ENCODE peak calls at places on chromosome 15, in five cellular contexts. A, O, F, R and V are unnamed samples.

GRCh38 chr15:36737430-36737891 is 158.0 kb downstream of the CDIN1 start:
- DNase-seq in A (no peak), O (no peak), F (no peak), R (peak), V (no peak)

GRCh38 chr15:27592036-27592725 is 506.9 kb downstream of the OCA2 start:
- DNase-seq in A (peak), O (peak), F (no peak), R (no peak), V (no peak)

GRCh38 chr15:72203507-72203837 is 5.9 kb upstream of the GRAMD2A start:
- DNase-seq in A (no peak), O (no peak), F (no peak), R (peak), V (no peak)

GRCh38 chr15:92343869-92344643 is 49.6 kb upstream of the ST8SIA2 start:
- DNase-seq in A (no peak), O (no peak), F (no peak), R (no peak), V (no peak)

GRCh38 chr15:43093026-43093425 is 12.8 kb downstream of the UBR1 start:
- DNase-seq in A (no peak), O (no peak), F (no peak), R (no peak), V (no peak)

GRCh38 chr15:78264304-78265136 is at the start of gene DNAJA4:
- DNase-seq in A (no peak), O (no peak), F (peak), R (no peak), V (peak)

GRCh38 chr15:27535445-27536129 is 563.5 kb downstream of the OCA2 start:
- DNase-seq in A (peak), O (no peak), F (no peak), R (no peak), V (no peak)

GRCh38 chr15:89068325-89068784 is 19.9 kb upstream of the ABHD2 start:
- DNase-seq in A (no peak), O (no peak), F (no peak), R (peak), V (peak)

GRCh38 chr15:89828324-89829145 is 13.9 kb upstream of the ANPEP start:
- DNase-seq in A (no peak), O (no peak), F (no peak), R (no peak), V (no peak)

GRCh38 chr15:89999676-90000174 is 1.4 kb upstream of the ZNF710 start:
- DNase-seq in A (no peak), O (no peak), F (no peak), R (no peak), V (no peak)

GRCh38 chr15:39509941-39510845 is 70.7 kb upstream of the THBS1 start:
- DNase-seq in A (no peak), O (no peak), F (no peak), R (no peak), V (no peak)

GRCh38 chr15:38823272-38823671 is 258.7 kb upstream of the RASGRP1 start:
- DNase-seq in A (no peak), O (no peak), F (no peak), R (no peak), V (no peak)

GRCh38 chr15:90883971-90884718 is at the start of gene FES:
- DNase-seq in A (no peak), O (no peak), F (no peak), R (no peak), V (no peak)

GRCh38 chr15:66875588-66876422 is 173.8 kb downstream of the SMAD6 start:
- DNase-seq in A (no peak), O (no peak), F (no peak), R (no peak), V (no peak)